ENCODE peak calls at places on chromosome 1, in six cellular contexts. F is aorta, L is substantia nigra, T is MCF 10A, G is NCI-H1694, Y is EL. I is an unnamed sample.

GRCh38 chr1:51906306-51907078 is 28.0 kb upstream of the NRDC start:
- DNase-seq in Y (peak; percentile 91), G (no peak), L (no peak), F (no peak), T (peak; percentile 55), I (no peak)

GRCh38 chr1:152783095-152783494 is 3.0 kb upstream of the LCE1E start:
- DNase-seq in F (no peak), Y (no peak), L (no peak), G (no peak), T (peak; percentile 0), I (no peak)

GRCh38 chr1:111615874-111616715 is 3.5 kb upstream of the RAP1A start:
- DNase-seq in F (no peak), Y (no peak), L (no peak), T (no peak), G (no peak), I (no peak)

GRCh38 chr1:162632234-162632666 is at the start of gene DDR2:
- DNase-seq in L (no peak), F (peak; percentile 84), G (no peak), Y (peak; percentile 98), T (peak; percentile 38), I (peak; percentile 61)

GRCh38 chr1:196777603-196778002 is 3.0 kb downstream of the CFHR3 start:
- DNase-seq in L (no peak), T (no peak), G (no peak), Y (no peak), F (no peak), I (no peak)

GRCh38 chr1:62180649-62181048 is 14.0 kb upstream of the L1TD1 start:
- DNase-seq in F (no peak), T (peak; percentile 42), Y (no peak), G (peak; percentile 17), L (no peak), I (peak; percentile 42)

GRCh38 chr1:116989851-116990250 is 11.7 kb upstream of the CD101 start:
- DNase-seq in T (no peak), F (no peak), L (no peak), Y (no peak), G (no peak), I (no peak)

GRCh38 chr1:55380313-55380970 is 165.3 kb upstream of the USP24 start:
- DNase-seq in G (no peak), L (no peak), F (peak; percentile 63), T (no peak), Y (no peak), I (no peak)

GRCh38 chr1:63731117-63732043 is 42.4 kb upstream of the ROR1 start:
- DNase-seq in L (no peak), G (no peak), Y (peak; percentile 96), T (peak; percentile 96), F (no peak), I (no peak)

GRCh38 chr1:209547626-209548025 is 35.9 kb upstream of the CAMK1G start:
- DNase-seq in T (no peak), G (no peak), F (no peak), L (no peak), Y (no peak), I (no peak)

GRCh38 chr1:15680131-15680530 is 4.0 kb upstream of the PLEKHM2 start:
- DNase-seq in L (no peak), G (no peak), Y (peak; percentile 93), T (peak; percentile 84), F (no peak), I (no peak)

GRCh38 chr1:192311281-192311680 is 5.5 kb upstream of the RGS21 start:
- DNase-seq in T (peak; percentile 65), Y (peak; percentile 37), L (no peak), G (no peak), F (no peak), I (no peak)

GRCh38 chr1:102174259-102174863 is 177.6 kb upstream of the OLFM3 start:
- DNase-seq in F (no peak), Y (peak; percentile 5), G (no peak), T (peak; percentile 37), L (no peak), I (no peak)

GRCh38 chr1:205578780-205579571 is 52.8 kb downstream of the ELK4 start:
- DNase-seq in F (no peak), G (no peak), Y (no peak), L (no peak), T (no peak), I (no peak)

GRCh38 chr1:200129480-200129879 is 102.0 kb downstream of the NR5A2 start:
- DNase-seq in T (no peak), L (no peak), F (no peak), G (no peak), Y (no peak), I (no peak)

GRCh38 chr1:193747579-193747978 is 561.2 kb upstream of the B3GALT2 start:
- DNase-seq in L (no peak), F (no peak), T (peak; percentile 69), Y (peak; percentile 42), G (no peak), I (no peak)

GRCh38 chr1:163875927-163876320 is 554.2 kb downstream of the NUF2 start:
- DNase-seq in Y (peak; percentile 44), F (no peak), L (no peak), T (peak; percentile 48), G (no peak), I (no peak)

GRCh38 chr1:32801096-32801713 is 16.0 kb downstream of the YARS1 start:
- DNase-seq in L (no peak), G (no peak), T (peak; percentile 64), Y (peak; percentile 80), F (no peak), I (no peak)

GRCh38 chr1:115753830-115754229 is 14.7 kb downstream of the CASQ2 start:
- DNase-seq in L (no peak), T (no peak), Y (no peak), G (no peak), F (no peak), I (no peak)

GRCh38 chr1:192070213-192070612 is 88.0 kb upstream of the RGS18 start:
- DNase-seq in F (no peak), G (no peak), L (no peak), T (no peak), Y (no peak), I (no peak)

I was measured in DMS 273 treated with DMSO at 0.1 percent for 48 hours.